ENCODE peak calls at places on chromosomes 5 and 9, in nine cellular contexts. One of them, this sample, is unnamed.

GRCh38 chr5:142722896-142723295 is 37.0 kb upstream of the FGF1 start:
- DNase-seq in HepG2: no peak
- DNase-seq in A549: no peak
- DNase-seq in CD4-positive, alpha-beta T cell: no peak
- DNase-seq in OCI-LY7: no peak
- DNase-seq in WTC11: no peak
- DNase-seq in hepatocyte: no peak
- DNase-seq in pancreas: no peak
- DNase-seq in fibroblast of mammary gland: no peak
- DNase-seq in this sample: no peak

GRCh38 chr5:91266184-91266705 is 116.9 kb downstream of the ARRDC3 start:
- DNase-seq in HepG2: no peak
- DNase-seq in A549: peak
- DNase-seq in CD4-positive, alpha-beta T cell: no peak
- DNase-seq in OCI-LY7: no peak
- DNase-seq in WTC11: no peak
- DNase-seq in hepatocyte: peak
- DNase-seq in pancreas: no peak
- DNase-seq in fibroblast of mammary gland: peak
- DNase-seq in this sample: peak

GRCh38 chr5:149073217-149073616 is 10.4 kb upstream of the SH3TC2 start:
- DNase-seq in HepG2: no peak
- DNase-seq in A549: no peak
- DNase-seq in CD4-positive, alpha-beta T cell: no peak
- DNase-seq in OCI-LY7: no peak
- DNase-seq in WTC11: no peak
- DNase-seq in hepatocyte: no peak
- DNase-seq in pancreas: no peak
- DNase-seq in fibroblast of mammary gland: peak
- DNase-seq in this sample: no peak

GRCh38 chr5:69136296-69136695 is 30.7 kb upstream of the CCNB1 start:
- DNase-seq in HepG2: no peak
- DNase-seq in A549: no peak
- DNase-seq in CD4-positive, alpha-beta T cell: no peak
- DNase-seq in OCI-LY7: peak
- DNase-seq in WTC11: no peak
- DNase-seq in hepatocyte: no peak
- DNase-seq in pancreas: no peak
- DNase-seq in fibroblast of mammary gland: peak
- DNase-seq in this sample: peak

GRCh38 chr9:133785753-133786370 is 47.7 kb upstream of the SARDH start:
- DNase-seq in HepG2: no peak
- DNase-seq in A549: no peak
- DNase-seq in CD4-positive, alpha-beta T cell: no peak
- DNase-seq in OCI-LY7: no peak
- DNase-seq in WTC11: no peak
- DNase-seq in hepatocyte: no peak
- DNase-seq in pancreas: no peak
- DNase-seq in fibroblast of mammary gland: no peak
- DNase-seq in this sample: no peak

GRCh38 chr5:102681403-102681983 is 73.6 kb upstream of the PAM start:
- DNase-seq in HepG2: peak
- DNase-seq in A549: peak
- DNase-seq in CD4-positive, alpha-beta T cell: peak
- DNase-seq in OCI-LY7: peak
- DNase-seq in WTC11: peak
- DNase-seq in hepatocyte: peak
- DNase-seq in pancreas: peak
- DNase-seq in fibroblast of mammary gland: peak
- DNase-seq in this sample: peak

GRCh38 chr5:50749181-50749580 is 82.7 kb downstream of the PARP8 start:
- DNase-seq in HepG2: no peak
- DNase-seq in A549: no peak
- DNase-seq in CD4-positive, alpha-beta T cell: no peak
- DNase-seq in OCI-LY7: no peak
- DNase-seq in WTC11: no peak
- DNase-seq in hepatocyte: no peak
- DNase-seq in pancreas: no peak
- DNase-seq in fibroblast of mammary gland: no peak
- DNase-seq in this sample: no peak

GRCh38 chr5:30100929-30101328 is 1092.6 kb upstream of the CDH6 start:
- DNase-seq in HepG2: no peak
- DNase-seq in A549: no peak
- DNase-seq in CD4-positive, alpha-beta T cell: no peak
- DNase-seq in OCI-LY7: no peak
- DNase-seq in WTC11: no peak
- DNase-seq in hepatocyte: no peak
- DNase-seq in pancreas: no peak
- DNase-seq in fibroblast of mammary gland: no peak
- DNase-seq in this sample: no peak

GRCh38 chr9:14323083-14323968 is 9.4 kb upstream of the NFIB start:
- DNase-seq in HepG2: no peak
- DNase-seq in A549: no peak
- DNase-seq in CD4-positive, alpha-beta T cell: no peak
- DNase-seq in OCI-LY7: no peak
- DNase-seq in WTC11: no peak
- DNase-seq in hepatocyte: no peak
- DNase-seq in pancreas: no peak
- DNase-seq in fibroblast of mammary gland: no peak
- DNase-seq in this sample: no peak

GRCh38 chr5:100161868-100162267 is 373.3 kb upstream of the FAM174A start:
- DNase-seq in HepG2: no peak
- DNase-seq in A549: no peak
- DNase-seq in CD4-positive, alpha-beta T cell: no peak
- DNase-seq in OCI-LY7: no peak
- DNase-seq in WTC11: no peak
- DNase-seq in hepatocyte: no peak
- DNase-seq in pancreas: no peak
- DNase-seq in fibroblast of mammary gland: no peak
- DNase-seq in this sample: no peak

GRCh38 chr9:86405926-86406325 is 51.7 kb upstream of the TUT7 start:
- DNase-seq in HepG2: peak
- DNase-seq in A549: peak
- DNase-seq in CD4-positive, alpha-beta T cell: no peak
- DNase-seq in OCI-LY7: no peak
- DNase-seq in WTC11: no peak
- DNase-seq in hepatocyte: peak
- DNase-seq in pancreas: no peak
- DNase-seq in fibroblast of mammary gland: peak
- DNase-seq in this sample: no peak

GRCh38 chr9:13568446-13568845 is 289.0 kb upstream of the MPDZ start:
- DNase-seq in HepG2: no peak
- DNase-seq in A549: no peak
- DNase-seq in CD4-positive, alpha-beta T cell: no peak
- DNase-seq in OCI-LY7: no peak
- DNase-seq in WTC11: no peak
- DNase-seq in hepatocyte: no peak
- DNase-seq in pancreas: no peak
- DNase-seq in fibroblast of mammary gland: no peak
- DNase-seq in this sample: no peak

GRCh38 chr5:167899490-167899889 is 392.0 kb upstream of the WWC1 start:
- DNase-seq in HepG2: no peak
- DNase-seq in A549: no peak
- DNase-seq in CD4-positive, alpha-beta T cell: no peak
- DNase-seq in OCI-LY7: no peak
- DNase-seq in WTC11: no peak
- DNase-seq in hepatocyte: no peak
- DNase-seq in pancreas: no peak
- DNase-seq in fibroblast of mammary gland: peak
- DNase-seq in this sample: no peak

GRCh38 chr9:88400021-88400420 is 11.8 kb downstream of the SPIN1 start:
- DNase-seq in HepG2: no peak
- DNase-seq in A549: no peak
- DNase-seq in CD4-positive, alpha-beta T cell: no peak
- DNase-seq in OCI-LY7: no peak
- DNase-seq in WTC11: no peak
- DNase-seq in hepatocyte: peak
- DNase-seq in pancreas: no peak
- DNase-seq in fibroblast of mammary gland: peak
- DNase-seq in this sample: no peak

GRCh38 chr9:109972026-109973005 is 192.3 kb downstream of the PALM2AKAP2 start:
- DNase-seq in HepG2: no peak
- DNase-seq in A549: no peak
- DNase-seq in CD4-positive, alpha-beta T cell: no peak
- DNase-seq in OCI-LY7: peak
- DNase-seq in WTC11: no peak
- DNase-seq in hepatocyte: no peak
- DNase-seq in pancreas: no peak
- DNase-seq in fibroblast of mammary gland: no peak
- DNase-seq in this sample: no peak

GRCh38 chr9:81557452-81557956 is 131.8 kb downstream of the TLE1 start:
- DNase-seq in HepG2: no peak
- DNase-seq in A549: no peak
- DNase-seq in CD4-positive, alpha-beta T cell: no peak
- DNase-seq in OCI-LY7: no peak
- DNase-seq in WTC11: no peak
- DNase-seq in hepatocyte: no peak
- DNase-seq in pancreas: no peak
- DNase-seq in fibroblast of mammary gland: peak
- DNase-seq in this sample: no peak

GRCh38 chr9:136840877-136841645 is 1.2 kb upstream of the AJM1 start:
- DNase-seq in HepG2: peak
- DNase-seq in A549: no peak
- DNase-seq in CD4-positive, alpha-beta T cell: no peak
- DNase-seq in OCI-LY7: no peak
- DNase-seq in WTC11: no peak
- DNase-seq in hepatocyte: peak
- DNase-seq in pancreas: peak
- DNase-seq in fibroblast of mammary gland: peak
- DNase-seq in this sample: no peak

GRCh38 chr5:6875376-6875775 is 162.1 kb downstream of the TENT4A start:
- DNase-seq in HepG2: no peak
- DNase-seq in A549: no peak
- DNase-seq in CD4-positive, alpha-beta T cell: no peak
- DNase-seq in OCI-LY7: no peak
- DNase-seq in WTC11: no peak
- DNase-seq in hepatocyte: peak
- DNase-seq in pancreas: no peak
- DNase-seq in fibroblast of mammary gland: no peak
- DNase-seq in this sample: no peak

GRCh38 chr5:140402258-140403074 is 833 bp downstream of the ANKHD1 start:
- DNase-seq in HepG2: peak
- DNase-seq in A549: peak
- DNase-seq in CD4-positive, alpha-beta T cell: peak
- DNase-seq in OCI-LY7: peak
- DNase-seq in WTC11: peak
- DNase-seq in hepatocyte: peak
- DNase-seq in pancreas: no peak
- DNase-seq in fibroblast of mammary gland: peak
- DNase-seq in this sample: peak

GRCh38 chr5:45277860-45278259 is 418.3 kb downstream of the HCN1 start:
- DNase-seq in HepG2: peak
- DNase-seq in A549: no peak
- DNase-seq in CD4-positive, alpha-beta T cell: no peak
- DNase-seq in OCI-LY7: no peak
- DNase-seq in WTC11: no peak
- DNase-seq in hepatocyte: no peak
- DNase-seq in pancreas: no peak
- DNase-seq in fibroblast of mammary gland: no peak
- DNase-seq in this sample: no peak

DNA sequence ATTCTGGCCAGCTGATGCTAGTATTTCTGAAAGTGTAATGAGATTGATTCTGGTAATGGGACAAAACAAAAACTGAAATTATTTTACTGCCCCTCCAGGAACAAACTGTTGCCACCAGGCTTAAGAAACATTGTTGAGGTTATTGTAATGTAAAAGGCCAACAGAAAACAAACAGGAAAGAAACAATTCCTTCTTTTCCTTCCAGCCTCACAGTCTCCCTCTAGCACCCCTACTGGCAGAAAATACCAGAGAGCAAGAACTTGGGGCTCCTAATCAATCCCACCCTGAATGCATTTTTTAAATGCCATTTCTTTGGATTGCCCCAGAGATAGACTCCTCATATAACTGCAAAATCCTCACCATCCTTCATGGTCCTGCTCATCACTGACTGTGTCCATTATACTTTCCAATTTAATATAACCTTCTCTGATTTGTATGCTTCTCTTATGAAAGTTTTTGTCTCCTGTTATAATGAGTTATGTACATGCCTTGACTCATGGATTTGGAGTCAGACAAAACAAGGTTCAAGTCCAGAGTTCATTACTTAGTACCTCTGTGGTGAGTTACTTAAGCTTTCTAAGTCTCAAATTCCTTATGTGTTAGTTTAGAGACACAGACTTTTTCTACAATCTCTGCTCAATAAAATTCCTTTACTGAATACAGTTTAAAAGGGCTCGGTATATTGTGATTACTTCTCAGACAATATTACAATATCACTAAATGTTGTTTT is 157.9 kb upstream of the FBN2 start:
- DNase-seq in HepG2: no peak
- DNase-seq in A549: no peak
- DNase-seq in CD4-positive, alpha-beta T cell: no peak
- DNase-seq in OCI-LY7: no peak
- DNase-seq in WTC11: peak
- DNase-seq in hepatocyte: no peak
- DNase-seq in pancreas: no peak
- DNase-seq in fibroblast of mammary gland: peak
- DNase-seq in this sample: no peak
- TF ChIP-seq CTCF in HepG2: no peak
- TF ChIP-seq CTCF in A549: no peak
- TF ChIP-seq CTCF in CD4-positive, alpha-beta T cell: no peak
- TF ChIP-seq CTCF in OCI-LY7: peak
- TF ChIP-seq CTCF in WTC11: peak
- TF ChIP-seq CTCF in hepatocyte: peak
- TF ChIP-seq CTCF in pancreas: no peak
- TF ChIP-seq CTCF in fibroblast of mammary gland: peak
- TF ChIP-seq CTCF in this sample: peak

GRCh38 chr9:8895498-8896224 is 1096.1 kb upstream of the DMAC1 start:
- DNase-seq in HepG2: peak
- DNase-seq in A549: peak
- DNase-seq in CD4-positive, alpha-beta T cell: no peak
- DNase-seq in OCI-LY7: peak
- DNase-seq in WTC11: no peak
- DNase-seq in hepatocyte: peak
- DNase-seq in pancreas: no peak
- DNase-seq in fibroblast of mammary gland: peak
- DNase-seq in this sample: peak
- TF ChIP-seq CTCF in HepG2: peak
- TF ChIP-seq CTCF in A549: peak
- TF ChIP-seq CTCF in CD4-positive, alpha-beta T cell: no peak
- TF ChIP-seq CTCF in OCI-LY7: peak
- TF ChIP-seq CTCF in WTC11: peak
- TF ChIP-seq CTCF in hepatocyte: peak
- TF ChIP-seq CTCF in pancreas: no peak
- TF ChIP-seq CTCF in fibroblast of mammary gland: peak
- TF ChIP-seq CTCF in this sample: peak

GRCh38 chr9:134842321-134842720 is 38.3 kb upstream of the FCN2 start:
- DNase-seq in HepG2: no peak
- DNase-seq in A549: no peak
- DNase-seq in CD4-positive, alpha-beta T cell: no peak
- DNase-seq in OCI-LY7: no peak
- DNase-seq in WTC11: no peak
- DNase-seq in hepatocyte: no peak
- DNase-seq in pancreas: peak
- DNase-seq in fibroblast of mammary gland: no peak
- DNase-seq in this sample: no peak
- TF ChIP-seq CTCF in HepG2: no peak
- TF ChIP-seq CTCF in A549: no peak
- TF ChIP-seq CTCF in CD4-positive, alpha-beta T cell: no peak
- TF ChIP-seq CTCF in OCI-LY7: no peak
- TF ChIP-seq CTCF in WTC11: no peak
- TF ChIP-seq CTCF in hepatocyte: no peak
- TF ChIP-seq CTCF in pancreas: no peak
- TF ChIP-seq CTCF in fibroblast of mammary gland: no peak
- TF ChIP-seq CTCF in this sample: no peak

GRCh38 chr5:9545959-9546851 is at the start of gene SEMA5A:
- DNase-seq in HepG2: no peak
- DNase-seq in A549: no peak
- DNase-seq in CD4-positive, alpha-beta T cell: peak
- DNase-seq in OCI-LY7: no peak
- DNase-seq in WTC11: peak
- DNase-seq in hepatocyte: peak
- DNase-seq in pancreas: peak
- DNase-seq in fibroblast of mammary gland: peak
- DNase-seq in this sample: peak
- TF ChIP-seq CTCF in HepG2: no peak
- TF ChIP-seq CTCF in A549: no peak
- TF ChIP-seq CTCF in CD4-positive, alpha-beta T cell: no peak
- TF ChIP-seq CTCF in OCI-LY7: no peak
- TF ChIP-seq CTCF in WTC11: no peak
- TF ChIP-seq CTCF in hepatocyte: peak
- TF ChIP-seq CTCF in pancreas: no peak
- TF ChIP-seq CTCF in fibroblast of mammary gland: no peak
- TF ChIP-seq CTCF in this sample: no peak

This sample was measured in GM13977.